ENCODE peak calls at places on chromosomes 4 and X, in eight cellular contexts. X is upper lobe of left lung, W is fibroblast of the aortic adventitia, H is breast epithelium, K is tibial nerve, O is osteocyte, J is IMR-90, V is RWPE2. Z is an unnamed sample.

GRCh38 chr4:101439926-101440325 is 92.6 kb upstream of the PPP3CA start:
- DNase-seq in X (no peak), W (peak), H (no peak), K (no peak), O (no peak), J (peak), V (no peak), Z (no peak)

GRCh38 chrX:133544105-133544504 is 128.8 kb upstream of the GPC4 start:
- DNase-seq in X (no peak), W (peak), H (no peak), K (no peak), O (no peak), J (peak), V (no peak), Z (no peak)

GRCh38 chr4:88341227-88342192 is 37.1 kb upstream of the HERC6 start:
- DNase-seq in X (no peak), W (peak), H (no peak), K (no peak), O (no peak), J (peak), V (no peak), Z (no peak)

GRCh38 chr4:40186665-40187014 is 10.2 kb upstream of the RHOH start:
- DNase-seq in X (no peak), W (no peak), H (no peak), K (no peak), O (no peak), J (no peak), V (no peak), Z (no peak)

GRCh38 chrX:102345916-102346315 is 93.9 kb downstream of the NXF2B start:
- DNase-seq in X (no peak), W (peak), H (peak), K (peak), O (peak), J (peak), V (no peak), Z (peak)

GRCh38 chrX:53711446-53711845 is 24.9 kb upstream of the HUWE1 start:
- DNase-seq in X (no peak), W (no peak), H (no peak), K (no peak), O (no peak), J (no peak), V (no peak), Z (no peak)

GRCh38 chrX:45710081-45710801 is 509.6 kb upstream of the DIPK2B start:
- DNase-seq in X (no peak), W (peak), H (no peak), K (no peak), O (no peak), J (peak), V (peak), Z (no peak)

GRCh38 chrX:68997911-68998310 is 167.3 kb downstream of the PJA1 start:
- DNase-seq in X (no peak), W (peak), H (no peak), K (no peak), O (peak), J (peak), V (no peak), Z (no peak)

GRCh38 chr4:70197842-70198241 is 2.3 kb downstream of the ODAM start:
- DNase-seq in X (no peak), W (no peak), H (no peak), K (no peak), O (no peak), J (no peak), V (no peak), Z (no peak)

GRCh38 chr4:154807042-154807630 is 26.1 kb downstream of the RBM46 start:
- DNase-seq in X (no peak), W (peak), H (no peak), K (no peak), O (no peak), J (peak), V (no peak), Z (no peak)

GRCh38 chrX:65871671-65872311 is 168.1 kb downstream of the VSIG4 start:
- DNase-seq in X (no peak), W (peak), H (no peak), K (no peak), O (no peak), J (no peak), V (peak), Z (no peak)

GRCh38 chr4:184961693-184962092 is 56.6 kb upstream of the HELT start:
- DNase-seq in X (peak), W (no peak), H (no peak), K (no peak), O (peak), J (no peak), V (no peak), Z (no peak)

GRCh38 chrX:123081766-123082165 is 102.3 kb upstream of the GRIA3 start:
- DNase-seq in X (no peak), W (peak), H (no peak), K (no peak), O (no peak), J (no peak), V (no peak), Z (no peak)

GRCh38 chrX:43467608-43468234 is 188.4 kb upstream of the MAOA start:
- DNase-seq in X (peak), W (no peak), H (no peak), K (no peak), O (no peak), J (no peak), V (no peak), Z (no peak)

GRCh38 chr4:3660086-3660927 is 105.9 kb upstream of the ADRA2C start:
- DNase-seq in X (peak), W (no peak), H (no peak), K (no peak), O (no peak), J (peak), V (no peak), Z (no peak)

GRCh38 chrX:1242901-1243402 is 25.7 kb upstream of the CSF2RA start:
- DNase-seq in X (no peak), W (no peak), H (no peak), K (no peak), O (no peak), J (no peak), V (peak), Z (no peak)

GRCh38 chr4:88600129-88600849 is 8.0 kb downstream of the HERC3 start:
- DNase-seq in X (no peak), W (peak), H (no peak), K (no peak), O (no peak), J (peak), V (no peak), Z (no peak)

GRCh38 chr4:95835672-95836071 is 4.2 kb upstream of the PDHA2 start:
- DNase-seq in X (no peak), W (no peak), H (no peak), K (no peak), O (no peak), J (no peak), V (no peak), Z (no peak)

GRCh38 chr4:38820329-38821061 is 15.9 kb upstream of the TLR1 start:
- DNase-seq in X (no peak), W (no peak), H (no peak), K (no peak), O (no peak), J (no peak), V (no peak), Z (no peak)

GRCh38 chr4:90515191-90515590 is 388.0 kb downstream of the CCSER1 start:
- DNase-seq in X (no peak), W (no peak), H (no peak), K (no peak), O (no peak), J (no peak), V (no peak), Z (no peak)

GRCh38 chr4:115234405-115235093 is 121.1 kb upstream of the NDST4 start:
- DNase-seq in X (no peak), W (no peak), H (no peak), K (no peak), O (no peak), J (no peak), V (no peak), Z (no peak)

GRCh38 chr4:67871867-67872266 is 11.9 kb downstream of the TMPRSS11D start:
- DNase-seq in X (no peak), W (peak), H (no peak), K (no peak), O (no peak), J (peak), V (no peak), Z (no peak)

GRCh38 chr4:67584496-67584895 is 26.0 kb downstream of the STAP1 start:
- DNase-seq in X (no peak), W (no peak), H (no peak), K (no peak), O (no peak), J (no peak), V (no peak), Z (no peak)

GRCh38 chr4:20426028-20426427 is 174.3 kb downstream of the SLIT2 start:
- DNase-seq in X (no peak), W (no peak), H (no peak), K (no peak), O (no peak), J (no peak), V (no peak), Z (no peak)

GRCh38 chr4:158810487-158811215 is 41.8 kb downstream of the FNIP2 start:
- DNase-seq in X (no peak), W (peak), H (no peak), K (no peak), O (no peak), J (peak), V (peak), Z (no peak)
- TF ChIP-seq CTCF in X (no peak), W (no peak), H (no peak), K (no peak), O (no peak), J (no peak), V (no peak), Z (no peak)

GRCh38 chrX:70479970-70480659 is 35.5 kb downstream of the DLG3 start:
- DNase-seq in X (no peak), W (no peak), H (no peak), K (no peak), O (no peak), J (no peak), V (no peak), Z (no peak)
- TF ChIP-seq CTCF in X (no peak), W (no peak), H (no peak), K (no peak), O (no peak), J (no peak), V (no peak), Z (no peak)

GRCh38 chrX:30309139-30309571 is at the start of gene NR0B1:
- DNase-seq in X (peak), W (no peak), H (no peak), K (no peak), O (no peak), J (no peak), V (no peak), Z (no peak)

GRCh38 chrX:30304866-30305265 is 4.3 kb downstream of the NR0B1 start:
- DNase-seq in X (no peak), W (no peak), H (no peak), K (no peak), O (no peak), J (no peak), V (no peak), Z (no peak)

GRCh38 chrX:30310429-30311206 is 1.4 kb upstream of the NR0B1 start:
- DNase-seq in X (no peak), W (no peak), H (no peak), K (no peak), O (no peak), J (no peak), V (no peak), Z (no peak)

GRCh38 chrX:30307466-30307865 is 1.7 kb downstream of the NR0B1 start:
- DNase-seq in X (no peak), W (no peak), H (no peak), K (no peak), O (no peak), J (no peak), V (no peak), Z (no peak)

GRCh38 chrX:30308263-30309138 is 689 bp downstream of the NR0B1 start:
- DNase-seq in X (peak), W (no peak), H (no peak), K (no peak), O (no peak), J (no peak), V (no peak), Z (no peak)
- TF ChIP-seq CTCF in X (no peak), W (peak), H (no peak), K (no peak), O (peak), J (peak), V (peak), Z (no peak)

GRCh38 chr4:48340905-48341775 is at the start of gene SLAIN2:
- DNase-seq in X (peak), W (peak), H (peak), K (peak), O (peak), J (peak), V (peak), Z (peak)
- TF ChIP-seq CTCF in X (peak), W (peak), H (peak), K (peak), O (peak), J (peak), V (peak), Z (no peak)

GRCh38 chr4:82677327-82677726 is 115.5 kb upstream of the TMEM150C start:
- DNase-seq in X (no peak), W (no peak), H (peak), K (no peak), O (no peak), J (no peak), V (no peak), Z (no peak)

GRCh38 chr4:82678046-82678445 is 116.3 kb upstream of the TMEM150C start:
- DNase-seq in X (no peak), W (no peak), H (no peak), K (no peak), O (no peak), J (peak), V (no peak), Z (no peak)

GRCh38 chr4:82680834-82681233 is 117.8 kb downstream of the SCD5 start:
- DNase-seq in X (no peak), W (no peak), H (no peak), K (no peak), O (no peak), J (no peak), V (no peak), Z (no peak)

GRCh38 chr4:82681759-82682158 is 116.8 kb downstream of the SCD5 start:
- DNase-seq in X (no peak), W (peak), H (no peak), K (no peak), O (no peak), J (no peak), V (no peak), Z (no peak)

GRCh38 chr4:82679531-82679930 is 117.7 kb upstream of the TMEM150C start:
- DNase-seq in X (no peak), W (no peak), H (no peak), K (no peak), O (no peak), J (no peak), V (no peak), Z (no peak)
- TF ChIP-seq CTCF in X (no peak), W (no peak), H (no peak), K (no peak), O (no peak), J (no peak), V (no peak), Z (no peak)

GRCh38 chr4:5526070-5526831 is 182.1 kb downstream of the EVC2 start:
- DNase-seq in X (no peak), W (no peak), H (no peak), K (no peak), O (no peak), J (no peak), V (no peak), Z (no peak)

GRCh38 chr4:5532100-5532499 is 176.3 kb downstream of the EVC2 start:
- DNase-seq in X (no peak), W (no peak), H (no peak), K (no peak), O (no peak), J (no peak), V (no peak), Z (no peak)

GRCh38 chr4:5524900-5525299 is 183.5 kb downstream of the EVC2 start:
- DNase-seq in X (no peak), W (peak), H (peak), K (no peak), O (no peak), J (peak), V (no peak), Z (no peak)

GRCh38 chr4:5524451-5524850 is 183.9 kb downstream of the EVC2 start:
- DNase-seq in X (no peak), W (peak), H (peak), K (no peak), O (no peak), J (no peak), V (no peak), Z (no peak)

GRCh38 chr4:5528108-5528507 is 180.3 kb downstream of the EVC2 start:
- DNase-seq in X (no peak), W (no peak), H (no peak), K (no peak), O (no peak), J (no peak), V (no peak), Z (no peak)
- TF ChIP-seq CTCF in X (no peak), W (no peak), H (no peak), K (no peak), O (no peak), J (no peak), V (no peak), Z (no peak)

GRCh38 chr4:52010976-52011375 is 9.2 kb downstream of the LRRC66 start:
- DNase-seq in X (no peak), W (peak), H (no peak), K (no peak), O (no peak), J (no peak), V (no peak), Z (no peak)

GRCh38 chr4:52016985-52017384 is 3.2 kb downstream of the LRRC66 start:
- DNase-seq in X (no peak), W (no peak), H (no peak), K (no peak), O (no peak), J (no peak), V (no peak), Z (no peak)

GRCh38 chr4:52017809-52018208 is 2.4 kb downstream of the LRRC66 start:
- DNase-seq in X (no peak), W (no peak), H (no peak), K (no peak), O (no peak), J (no peak), V (no peak), Z (no peak)

GRCh38 chr4:52014903-52015302 is 5.3 kb downstream of the LRRC66 start:
- DNase-seq in X (no peak), W (no peak), H (no peak), K (no peak), O (no peak), J (no peak), V (no peak), Z (no peak)

GRCh38 chr4:52015366-52015765 is 4.8 kb downstream of the LRRC66 start:
- DNase-seq in X (no peak), W (peak), H (no peak), K (no peak), O (no peak), J (no peak), V (no peak), Z (no peak)
- TF ChIP-seq CTCF in X (no peak), W (no peak), H (no peak), K (no peak), O (peak), J (no peak), V (peak), Z (no peak)